ENCODE peak calls at places on chromosomes 1 and 21, in five cellular contexts. One of them, this sample, is unnamed.
A peak's percentile ranks its signal among the peaks of the same experiment; 100 is the strongest.

GRCh38 chr21:24895885-24896734 is 711.2 kb downstream of the MRPL39 start:
- DNase-seq in heart left ventricle: no peak
- DNase-seq in RWPE2: no peak
- DNase-seq in IMR-90: peak; percentile 25
- DNase-seq in fibroblast of mammary gland: peak; percentile 7
- DNase-seq in this sample: peak; percentile 6

GRCh38 chr1:155083865-155084721 is 5.5 kb downstream of the EFNA3 start:
- DNase-seq in heart left ventricle: no peak
- DNase-seq in RWPE2: no peak
- DNase-seq in IMR-90: no peak
- DNase-seq in fibroblast of mammary gland: peak; percentile 59
- DNase-seq in this sample: no peak

GRCh38 chr1:174743654-174744561 is 255.8 kb upstream of the CACYBP start:
- DNase-seq in heart left ventricle: no peak
- DNase-seq in RWPE2: no peak
- DNase-seq in IMR-90: peak; percentile 63
- DNase-seq in fibroblast of mammary gland: peak; percentile 67
- DNase-seq in this sample: peak; percentile 76

GRCh38 chr1:99808391-99809115 is 41.6 kb upstream of the AGL start:
- DNase-seq in heart left ventricle: no peak
- DNase-seq in RWPE2: no peak
- DNase-seq in IMR-90: peak; percentile 96
- DNase-seq in fibroblast of mammary gland: peak; percentile 93
- DNase-seq in this sample: peak; percentile 95

GRCh38 chr1:59685666-59686065 is 129.1 kb upstream of the HOOK1 start:
- DNase-seq in heart left ventricle: no peak
- DNase-seq in RWPE2: no peak
- DNase-seq in IMR-90: no peak
- DNase-seq in fibroblast of mammary gland: no peak
- DNase-seq in this sample: no peak

GRCh38 chr1:59071289-59071688 is 225.6 kb upstream of the FGGY start:
- DNase-seq in heart left ventricle: no peak
- DNase-seq in RWPE2: no peak
- DNase-seq in IMR-90: no peak
- DNase-seq in fibroblast of mammary gland: no peak
- DNase-seq in this sample: peak; percentile 81

GRCh38 chr1:246246430-246246829 is 260.6 kb downstream of the SMYD3 start:
- DNase-seq in heart left ventricle: no peak
- DNase-seq in RWPE2: no peak
- DNase-seq in IMR-90: no peak
- DNase-seq in fibroblast of mammary gland: no peak
- DNase-seq in this sample: peak; percentile 17

GRCh38 chr1:25795955-25796806 is 3.8 kb upstream of the SELENON start:
- DNase-seq in heart left ventricle: no peak
- DNase-seq in RWPE2: no peak
- DNase-seq in IMR-90: no peak
- DNase-seq in fibroblast of mammary gland: no peak
- DNase-seq in this sample: no peak

GRCh38 chr1:40848530-40849189 is 13.5 kb downstream of the CITED4 start:
- DNase-seq in heart left ventricle: peak; percentile 64
- DNase-seq in RWPE2: no peak
- DNase-seq in IMR-90: peak; percentile 68
- DNase-seq in fibroblast of mammary gland: peak; percentile 76
- DNase-seq in this sample: peak; percentile 84

GRCh38 chr1:15384301-15384901 is 25.3 kb upstream of the EFHD2 start:
- DNase-seq in heart left ventricle: no peak
- DNase-seq in RWPE2: no peak
- DNase-seq in IMR-90: no peak
- DNase-seq in fibroblast of mammary gland: no peak
- DNase-seq in this sample: peak; percentile 13

GRCh38 chr1:47967868-47968267 is 29.3 kb downstream of the TRABD2B start:
- DNase-seq in heart left ventricle: no peak
- DNase-seq in RWPE2: no peak
- DNase-seq in IMR-90: no peak
- DNase-seq in fibroblast of mammary gland: no peak
- DNase-seq in this sample: no peak

GRCh38 chr21:38995755-38996154 is 187.5 kb downstream of the PSMG1 start:
- DNase-seq in heart left ventricle: no peak
- DNase-seq in RWPE2: no peak
- DNase-seq in IMR-90: no peak
- DNase-seq in fibroblast of mammary gland: no peak
- DNase-seq in this sample: no peak

GRCh38 chr1:224747578-224747977 is 131.5 kb downstream of the CNIH3 start:
- DNase-seq in heart left ventricle: no peak
- DNase-seq in RWPE2: no peak
- DNase-seq in IMR-90: peak; percentile 29
- DNase-seq in fibroblast of mammary gland: peak; percentile 74
- DNase-seq in this sample: peak; percentile 22

GRCh38 chr1:214581785-214582184 is 21.2 kb upstream of the CENPF start:
- DNase-seq in heart left ventricle: no peak
- DNase-seq in RWPE2: peak; percentile 66
- DNase-seq in IMR-90: peak; percentile 91
- DNase-seq in fibroblast of mammary gland: peak; percentile 94
- DNase-seq in this sample: peak; percentile 61

GRCh38 chr1:48495166-48495565 is 23.2 kb upstream of the SPATA6 start:
- DNase-seq in heart left ventricle: no peak
- DNase-seq in RWPE2: no peak
- DNase-seq in IMR-90: no peak
- DNase-seq in fibroblast of mammary gland: no peak
- DNase-seq in this sample: no peak

GRCh38 chr1:166166701-166167394 is at the start of gene FAM78B:
- DNase-seq in heart left ventricle: peak; percentile 86
- DNase-seq in RWPE2: peak; percentile 64
- DNase-seq in IMR-90: peak; percentile 7
- DNase-seq in fibroblast of mammary gland: peak; percentile 55
- DNase-seq in this sample: peak; percentile 20
- TF ChIP-seq CTCF in heart left ventricle: no peak
- TF ChIP-seq CTCF in RWPE2: peak; percentile 12
- TF ChIP-seq CTCF in IMR-90: no peak
- TF ChIP-seq CTCF in fibroblast of mammary gland: no peak
- TF ChIP-seq CTCF in this sample: no peak

GRCh38 chr1:7549693-7550161 is 221.4 kb upstream of the VAMP3 start:
- DNase-seq in heart left ventricle: no peak
- DNase-seq in RWPE2: peak; percentile 21
- DNase-seq in IMR-90: peak; percentile 35
- DNase-seq in fibroblast of mammary gland: no peak
- DNase-seq in this sample: peak; percentile 17
- H3K4me3 ChIP-seq in heart left ventricle: no peak overlapping the region
- H3K4me3 ChIP-seq in RWPE2: no peak overlapping the region
- H3K4me3 ChIP-seq in IMR-90: no peak overlapping the region
- H3K4me3 ChIP-seq in fibroblast of mammary gland: no peak overlapping the region
- H3K4me3 ChIP-seq in this sample: no peak overlapping the region

DNA sequence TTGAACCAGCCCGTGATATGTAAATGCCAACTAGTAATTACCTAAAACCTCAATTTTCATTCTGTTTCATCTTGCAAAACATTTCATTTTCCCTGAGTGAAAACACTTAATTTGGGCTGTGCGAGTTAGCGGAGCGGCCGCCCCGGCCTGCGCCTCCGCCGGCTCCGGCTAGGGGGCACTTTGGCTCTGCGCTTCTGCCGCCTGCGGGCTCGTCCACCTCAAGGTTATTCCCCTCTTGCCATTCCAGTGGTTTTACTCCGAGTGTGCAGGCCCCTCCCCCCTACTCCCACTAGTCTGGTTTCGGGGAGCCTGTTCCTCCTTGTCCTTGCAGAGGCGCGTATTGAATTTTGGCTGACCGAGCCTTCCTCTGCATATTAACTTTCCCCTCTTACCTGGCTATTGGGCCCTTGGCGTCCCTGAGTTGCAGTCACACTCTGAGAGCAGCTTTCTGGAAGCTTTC is 55.6 kb downstream of the PEX14 start:
- DNase-seq in heart left ventricle: no peak
- DNase-seq in RWPE2: no peak
- DNase-seq in IMR-90: peak; percentile 79
- DNase-seq in fibroblast of mammary gland: no peak
- DNase-seq in this sample: peak; percentile 79
- TF ChIP-seq CTCF in heart left ventricle: peak; percentile 63
- TF ChIP-seq CTCF in RWPE2: peak; percentile 60
- TF ChIP-seq CTCF in IMR-90: peak; percentile 94
- TF ChIP-seq CTCF in fibroblast of mammary gland: no peak
- TF ChIP-seq CTCF in this sample: peak; percentile 92

DNA sequence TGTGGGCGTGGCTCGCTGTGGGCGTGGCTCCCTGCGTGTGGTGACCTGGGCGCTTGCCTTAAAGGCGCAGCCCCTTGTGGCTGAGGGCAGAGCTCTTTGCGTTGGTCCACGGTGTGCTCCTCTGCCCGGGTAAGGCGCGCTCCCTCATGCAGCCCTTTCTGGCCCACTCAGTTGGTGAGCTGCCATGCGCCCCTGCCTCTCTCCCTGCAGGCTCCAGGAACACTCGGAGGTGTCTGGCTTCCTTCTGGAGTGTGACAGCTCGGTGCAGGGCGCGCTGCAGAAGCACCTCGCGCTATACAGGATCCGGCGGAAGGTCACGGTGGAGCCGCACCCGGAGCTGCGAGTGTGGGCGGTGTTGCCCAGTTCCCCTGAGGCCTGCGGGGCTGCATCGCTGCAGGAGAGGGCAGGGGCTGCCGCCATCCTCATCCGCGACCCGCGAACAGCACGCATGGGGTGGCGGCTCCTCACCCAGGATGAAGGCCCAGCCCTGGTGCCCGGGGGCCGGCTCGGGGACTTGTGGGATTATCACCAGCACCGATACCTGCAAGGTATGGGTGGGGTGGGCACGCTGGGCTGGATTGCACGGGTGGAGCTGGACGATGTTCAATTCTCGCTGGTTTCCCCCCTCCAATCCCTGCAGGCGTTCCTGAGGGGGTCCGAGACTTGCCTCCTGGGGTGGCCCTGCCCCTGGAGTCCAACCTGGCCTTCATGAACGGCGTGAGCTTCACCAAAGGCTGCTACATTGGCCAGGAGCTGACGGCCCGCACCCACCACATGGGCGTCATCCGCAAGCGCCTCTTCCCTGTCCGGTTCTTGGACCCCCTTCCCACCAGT is 9.1 kb downstream of the IBA57 start:
- DNase-seq in heart left ventricle: no peak
- DNase-seq in RWPE2: no peak
- DNase-seq in IMR-90: no peak
- DNase-seq in fibroblast of mammary gland: no peak
- DNase-seq in this sample: no peak
- H3K4me3 ChIP-seq in heart left ventricle: no peak overlapping the region
- H3K4me3 ChIP-seq in RWPE2: no peak overlapping the region
- H3K4me3 ChIP-seq in IMR-90: no peak overlapping the region
- H3K4me3 ChIP-seq in fibroblast of mammary gland: no peak overlapping the region
- H3K4me3 ChIP-seq in this sample: no peak overlapping the region

DNA sequence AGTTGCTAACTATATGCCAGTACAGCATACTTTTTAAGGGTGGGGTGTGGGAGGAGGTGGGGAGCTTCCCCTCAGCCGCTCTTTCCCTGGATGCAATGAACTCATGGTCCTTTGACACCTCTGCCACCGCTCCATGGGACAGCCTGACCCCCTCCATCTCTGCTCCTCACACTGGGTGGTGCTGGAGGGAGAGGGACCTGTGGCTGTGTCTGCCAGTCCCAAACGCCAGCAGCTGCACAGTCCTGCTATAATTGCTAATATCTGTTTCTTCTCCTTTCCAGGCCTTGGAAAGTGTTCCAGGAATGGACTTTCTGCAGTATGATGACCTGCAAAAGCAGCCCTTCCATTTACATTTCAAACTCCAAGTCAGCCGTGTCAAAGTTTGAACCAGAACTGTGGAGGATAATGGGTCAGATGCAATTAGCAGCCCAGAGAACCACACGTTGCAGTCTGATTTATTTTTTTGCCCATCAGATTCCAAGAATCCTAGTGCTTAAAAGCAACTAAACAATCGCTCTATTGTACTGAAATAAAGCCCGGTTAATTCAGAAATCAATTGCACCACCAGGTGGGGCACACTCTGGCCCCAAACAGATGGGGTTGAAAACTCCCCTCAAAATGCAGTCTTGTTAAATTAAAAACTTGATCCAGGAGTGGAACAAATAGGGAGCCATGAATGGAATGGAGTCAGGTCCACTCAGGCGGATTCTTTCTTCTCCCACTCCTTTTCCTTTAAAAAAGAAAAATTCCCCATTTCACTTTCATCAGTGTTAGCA is 160.6 kb upstream of the LMO4 start:
- DNase-seq in heart left ventricle: no peak
- DNase-seq in RWPE2: no peak
- DNase-seq in IMR-90: no peak
- DNase-seq in fibroblast of mammary gland: no peak
- DNase-seq in this sample: no peak
- TF ChIP-seq CTCF in heart left ventricle: no peak
- TF ChIP-seq CTCF in RWPE2: no peak
- TF ChIP-seq CTCF in IMR-90: no peak
- TF ChIP-seq CTCF in fibroblast of mammary gland: peak; percentile 17
- TF ChIP-seq CTCF in this sample: peak; percentile 32

DNA sequence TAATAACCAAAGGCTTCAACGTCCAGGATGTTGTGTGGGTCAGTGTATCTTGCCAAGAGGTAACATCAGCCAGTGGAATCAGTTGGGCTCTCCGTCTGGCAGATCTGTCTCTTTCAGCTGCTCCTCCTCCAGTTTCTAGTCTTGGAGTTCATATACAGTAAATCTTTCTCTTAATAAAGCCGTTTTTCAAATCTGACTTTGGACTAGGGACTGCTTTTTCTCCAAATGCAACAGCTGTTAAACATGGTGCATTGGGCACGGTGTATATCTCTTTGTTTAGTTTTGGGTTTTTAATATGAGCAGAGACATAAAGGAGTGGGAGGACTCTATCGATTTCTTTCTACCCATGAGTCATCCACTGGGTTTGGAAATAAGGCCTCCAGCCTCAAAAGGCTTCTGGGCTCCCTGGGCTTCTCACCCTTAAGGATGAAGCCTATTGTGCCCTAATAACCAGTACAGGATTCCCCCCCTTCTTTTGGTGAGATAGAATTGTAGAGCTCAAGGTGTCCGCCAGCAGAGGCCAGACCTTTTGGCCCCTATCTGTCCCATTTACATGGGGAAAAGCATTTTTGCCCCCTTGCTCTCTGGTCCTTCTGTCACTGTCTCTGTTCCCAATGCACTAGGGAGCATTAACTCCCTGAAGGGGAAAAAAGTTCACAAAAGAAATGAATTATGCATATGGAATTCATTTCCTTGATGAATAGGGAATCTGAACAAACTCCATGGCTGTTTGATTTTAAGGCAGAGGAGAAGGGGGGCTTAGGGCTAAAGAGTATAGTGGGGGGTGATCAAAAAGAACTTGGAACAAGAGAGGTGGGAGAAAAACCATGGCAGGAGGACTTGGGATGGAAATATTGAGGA is 86.0 kb downstream of the PBX1 start:
- DNase-seq in heart left ventricle: no peak
- DNase-seq in RWPE2: no peak
- DNase-seq in IMR-90: peak; percentile 70
- DNase-seq in fibroblast of mammary gland: peak; percentile 74
- DNase-seq in this sample: peak; percentile 64
- H3K4me3 ChIP-seq in heart left ventricle: no peak overlapping the region
- H3K4me3 ChIP-seq in RWPE2: no peak overlapping the region
- H3K4me3 ChIP-seq in IMR-90: no peak overlapping the region
- H3K4me3 ChIP-seq in fibroblast of mammary gland: no peak overlapping the region
- H3K4me3 ChIP-seq in this sample: no peak overlapping the region

DNA sequence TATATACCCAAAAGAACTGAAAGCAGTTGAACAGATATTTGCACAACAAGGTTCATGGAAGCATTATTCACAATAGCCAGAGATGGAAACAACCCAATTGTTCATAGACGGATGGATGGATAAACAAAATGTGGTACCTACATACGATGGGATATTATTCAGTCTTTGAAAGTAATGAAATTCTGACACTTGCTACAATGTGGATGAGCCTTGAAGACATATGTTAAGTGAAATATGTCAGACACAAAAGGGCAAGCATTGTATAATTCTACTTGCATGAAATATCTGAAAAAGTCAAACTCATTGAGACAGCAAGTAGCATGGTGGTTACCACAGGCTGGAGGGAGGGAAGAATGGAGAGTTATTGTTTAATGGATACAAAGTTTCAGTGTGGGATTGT is 696.1 kb downstream of the MATN1 start:
- DNase-seq in heart left ventricle: no peak
- DNase-seq in RWPE2: no peak
- DNase-seq in IMR-90: no peak
- DNase-seq in fibroblast of mammary gland: no peak
- DNase-seq in this sample: no peak
- TF ChIP-seq CTCF in heart left ventricle: no peak
- TF ChIP-seq CTCF in RWPE2: no peak
- TF ChIP-seq CTCF in IMR-90: no peak
- TF ChIP-seq CTCF in fibroblast of mammary gland: no peak
- TF ChIP-seq CTCF in this sample: no peak

This sample was measured in choroid plexus epithelial cell.